ENCODE peak calls at places on chromosomes 7 and 10, in six cellular contexts. Y is neuronal stem cell, Z is IMR-90, K is H9, X is mesenchymal stem cell, M is H1. O is an unnamed sample.

GRCh38 chr7:124856299-124856888 is 73.2 kb downstream of the POT1 start:
- DNase-seq in Y (peak), X (peak), M (no peak), Z (peak), K (no peak), O (peak)

GRCh38 chr10:72162978-72163377 is 52.8 kb upstream of the ANAPC16 start:
- DNase-seq in Y (no peak), M (no peak), Z (peak), K (no peak), X (peak), O (no peak)

GRCh38 chr7:111508387-111508786 is 53.9 kb downstream of the IMMP2L start:
- DNase-seq in K (no peak), X (no peak), Y (no peak), Z (no peak), M (no peak), O (no peak)

GRCh38 chr10:31958849-31959248 is 30.2 kb upstream of the ARHGAP12 start:
- DNase-seq in Y (no peak), X (no peak), K (no peak), M (no peak), Z (no peak), O (peak)

GRCh38 chr7:2829040-2829439 is 15.1 kb downstream of the GNA12 start:
- DNase-seq in M (no peak), K (no peak), Z (no peak), X (no peak), Y (no peak), O (peak)

GRCh38 chr7:114293289-114294012 is 121.2 kb upstream of the FOXP2 start:
- DNase-seq in Z (no peak), X (no peak), M (no peak), K (no peak), Y (no peak), O (no peak)

GRCh38 chr7:16913643-16914042 is 31.9 kb upstream of the AGR3 start:
- DNase-seq in X (no peak), K (peak), Y (no peak), M (no peak), Z (no peak), O (no peak)

GRCh38 chr7:96685755-96686154 is 23.9 kb downstream of the SEM1 start:
- DNase-seq in M (no peak), Z (no peak), X (no peak), K (no peak), Y (no peak), O (no peak)

GRCh38 chr10:35731828-35732227 is 89.7 kb upstream of the FZD8 start:
- DNase-seq in K (no peak), Y (no peak), X (no peak), Z (no peak), M (no peak), O (no peak)

GRCh38 chr10:114905450-114905849 is 32.5 kb upstream of the TRUB1 start:
- DNase-seq in Z (peak), Y (no peak), M (no peak), X (peak), K (no peak), O (no peak)

GRCh38 chr10:72315611-72316385 is 38.9 kb downstream of the DNAJB12 start:
- DNase-seq in Z (peak), K (no peak), X (no peak), M (no peak), Y (no peak), O (no peak)

GRCh38 chr7:87432536-87432935 is 42.9 kb downstream of the ABCB4 start:
- DNase-seq in K (no peak), X (no peak), Z (no peak), M (no peak), Y (no peak), O (peak)

GRCh38 chr10:106565546-106565945 is 599.0 kb downstream of the SORCS1 start:
- DNase-seq in Z (peak), K (no peak), M (no peak), X (peak), Y (no peak), O (no peak)

GRCh38 chr10:124150807-124151417 is 57.5 kb upstream of the CHST15 start:
- DNase-seq in Z (no peak), X (no peak), K (no peak), M (no peak), Y (no peak), O (no peak)

GRCh38 chr10:78774999-78775711 is 293.6 kb upstream of the ZMIZ1 start:
- DNase-seq in X (peak), Z (peak), M (no peak), Y (no peak), K (no peak), O (no peak)

GRCh38 chr7:132275811-132276210 is 300.5 kb downstream of the PLXNA4 start:
- DNase-seq in X (no peak), K (no peak), M (no peak), Z (no peak), Y (no peak), O (no peak)

GRCh38 chr7:78134256-78134655 is 335.7 kb downstream of the PHTF2 start:
- DNase-seq in M (no peak), Z (peak), Y (no peak), X (peak), K (no peak), O (peak)

GRCh38 chr10:74206727-74207126 is 55.7 kb downstream of the ADK start:
- DNase-seq in X (no peak), M (no peak), K (no peak), Y (no peak), Z (no peak), O (no peak)

GRCh38 chr7:42105541-42106349 is 131.3 kb downstream of the GLI3 start:
- DNase-seq in Y (no peak), X (no peak), K (no peak), Z (no peak), M (no peak), O (peak)

GRCh38 chr10:15223174-15223573 is 54.7 kb upstream of the NMT2 start:
- DNase-seq in Z (peak), M (no peak), Y (no peak), K (no peak), X (no peak), O (no peak)

GRCh38 chr10:43229208-43230061 is 37.4 kb downstream of the RASGEF1A start:
- DNase-seq in Z (no peak), X (no peak), Y (peak), K (peak), M (peak), O (no peak)

GRCh38 chr10:46091080-46091833 is 45.2 kb upstream of the MSMB start:
- DNase-seq in M (no peak), Z (no peak), X (no peak), K (no peak), Y (no peak), O (no peak)

GRCh38 chr10:13346912-13347234 is 1.2 kb downstream of the SEPHS1 start:
- DNase-seq in X (no peak), Z (no peak), M (no peak), K (no peak), Y (no peak), O (no peak)

GRCh38 chr10:119701861-119702260 is 24.0 kb upstream of the INPP5F start:
- DNase-seq in M (no peak), X (no peak), K (no peak), Z (peak), Y (no peak), O (no peak)

GRCh38 chr7:53811555-53812079 is 730.6 kb upstream of the VSTM2A start:
- DNase-seq in M (no peak), Y (no peak), X (no peak), K (no peak), Z (no peak), O (peak)

GRCh38 chr7:50556247-50556976 is 8.8 kb downstream of the DDC start:
- DNase-seq in M (no peak), Y (no peak), Z (no peak), K (no peak), X (no peak), O (peak)

GRCh38 chr7:37786741-37787569 is 61.4 kb upstream of the NME8 start:
- DNase-seq in X (no peak), Y (no peak), K (no peak), Z (no peak), M (no peak), O (no peak)

GRCh38 chr7:128841961-128842673 is 11.9 kb downstream of the FLNC start:
- DNase-seq in K (peak), Z (peak), X (peak), Y (peak), M (peak), O (peak)

GRCh38 chr10:78164687-78165086 is 131.0 kb downstream of the RPS24 start:
- DNase-seq in Z (no peak), X (no peak), M (no peak), Y (no peak), K (no peak), O (no peak)

GRCh38 chr10:103445767-103446567 is 6.2 kb downstream of the CALHM2 start:
- DNase-seq in Z (peak), X (peak), Y (no peak), K (no peak), M (no peak), O (no peak)

GRCh38 chr10:71962915-71963314 is 1.3 kb upstream of the CHST3 start:
- DNase-seq in Z (no peak), K (no peak), M (no peak), X (no peak), Y (no peak), O (no peak)

GRCh38 chr7:76506081-76506440 is 4.3 kb upstream of the UPK3B start:
- DNase-seq in K (no peak), X (no peak), M (no peak), Y (no peak), Z (no peak), O (no peak)
- H3K14ac ChIP-seq in K (no peak), X (no peak), M (no peak), Y (no peak), Z (no peak), O (no peak)

GRCh38 chr7:119028736-119029135 is 804.2 kb downstream of the ANKRD7 start:
- DNase-seq in M (no peak), K (no peak), X (no peak), Y (no peak), Z (no peak), O (no peak)
- H3K27ac ChIP-seq in M (no peak), K (no peak), X (no peak), Y (no peak), Z (no peak), O (no peak)

GRCh38 chr7:3912291-3912690 is 611.2 kb downstream of the SDK1 start:
- DNase-seq in Z (no peak), K (no peak), Y (no peak), X (no peak), M (no peak), O (no peak)
- H4K8ac ChIP-seq in Z (no peak), K (no peak), Y (no peak), X (no peak), M (no peak), O (no peak)

DNA sequence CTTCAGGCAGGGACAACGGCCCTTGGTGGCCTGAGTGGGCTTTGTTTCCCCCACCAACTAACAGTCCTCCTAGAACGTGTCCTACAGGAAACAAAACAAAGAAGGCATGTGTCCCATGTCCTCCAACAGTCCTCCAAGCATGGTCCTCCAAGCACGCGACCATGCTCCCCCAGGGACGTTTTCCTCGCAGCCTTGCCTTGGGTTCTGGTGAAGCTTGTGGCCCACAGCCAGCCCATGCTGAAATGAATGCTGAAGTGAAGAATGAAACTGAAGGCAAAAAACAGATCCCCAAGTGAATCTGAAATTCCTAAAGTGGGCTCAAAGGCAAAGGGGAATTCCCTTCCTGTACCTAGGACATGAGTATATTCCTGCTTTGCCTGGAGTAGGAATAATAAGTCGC is 176.6 kb downstream of the JCAD start:
- DNase-seq in Y (no peak), M (peak), X (no peak), Z (no peak), K (no peak), O (peak)
- H3K14ac ChIP-seq in Y (no peak), M (no peak), X (peak), Z (no peak), K (no peak), O (peak)

GRCh38 chr7:47621985-47622561 is 40.2 kb upstream of the TNS3 start:
- DNase-seq in M (no peak), X (no peak), K (no peak), Y (no peak), Z (no peak), O (no peak)

GRCh38 chr7:47624660-47625059 is 42.7 kb upstream of the TNS3 start:
- DNase-seq in M (no peak), X (no peak), Z (no peak), Y (no peak), K (no peak), O (no peak)

GRCh38 chr7:47621347-47621746 is 39.4 kb upstream of the TNS3 start:
- DNase-seq in K (no peak), X (no peak), Y (no peak), Z (no peak), M (no peak), O (no peak)

GRCh38 chr7:47622946-47623640 is 41.2 kb upstream of the TNS3 start:
- DNase-seq in Z (peak), K (no peak), X (peak), M (no peak), Y (no peak), O (no peak)

GRCh38 chr7:47622586-47622945 is 40.7 kb upstream of the TNS3 start:
- DNase-seq in Y (no peak), X (no peak), M (no peak), K (no peak), Z (no peak), O (no peak)
- H3K27ac ChIP-seq in Y (no peak), X (peak), M (no peak), K (no peak), Z (peak), O (no peak)

GRCh38 chr7:139828880-139829653 is at the start of gene TBXAS1:
- DNase-seq in M (no peak), K (no peak), Y (no peak), Z (peak), X (no peak), O (no peak)
- H4K8ac ChIP-seq in M (no peak), K (no peak), Y (no peak), Z (peak), X (peak), O (no peak)

DNA sequence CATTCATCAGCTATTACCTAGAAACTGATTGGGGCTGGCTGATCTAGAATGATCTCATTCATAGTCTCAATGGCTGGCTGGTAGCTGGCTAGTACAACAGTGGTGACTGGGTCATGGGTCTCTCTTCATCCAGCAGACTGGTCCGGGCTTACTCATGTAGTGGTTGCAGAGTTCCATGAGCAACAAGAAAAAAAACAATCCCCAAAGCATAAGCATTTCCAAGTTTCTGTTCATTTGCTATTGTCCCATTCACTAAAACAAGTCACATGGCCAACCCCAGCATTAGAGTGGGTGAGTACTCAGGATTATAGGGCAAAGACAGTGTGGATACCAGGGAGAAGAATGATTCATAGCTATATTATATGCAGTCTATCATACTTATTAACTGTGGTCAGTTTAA is 85.2 kb upstream of the SEMA3C start:
- DNase-seq in Z (peak), Y (no peak), K (no peak), M (no peak), X (peak), O (peak)
- H3K14ac ChIP-seq in Z (no peak), Y (no peak), K (no peak), M (no peak), X (no peak), O (no peak)

DNA sequence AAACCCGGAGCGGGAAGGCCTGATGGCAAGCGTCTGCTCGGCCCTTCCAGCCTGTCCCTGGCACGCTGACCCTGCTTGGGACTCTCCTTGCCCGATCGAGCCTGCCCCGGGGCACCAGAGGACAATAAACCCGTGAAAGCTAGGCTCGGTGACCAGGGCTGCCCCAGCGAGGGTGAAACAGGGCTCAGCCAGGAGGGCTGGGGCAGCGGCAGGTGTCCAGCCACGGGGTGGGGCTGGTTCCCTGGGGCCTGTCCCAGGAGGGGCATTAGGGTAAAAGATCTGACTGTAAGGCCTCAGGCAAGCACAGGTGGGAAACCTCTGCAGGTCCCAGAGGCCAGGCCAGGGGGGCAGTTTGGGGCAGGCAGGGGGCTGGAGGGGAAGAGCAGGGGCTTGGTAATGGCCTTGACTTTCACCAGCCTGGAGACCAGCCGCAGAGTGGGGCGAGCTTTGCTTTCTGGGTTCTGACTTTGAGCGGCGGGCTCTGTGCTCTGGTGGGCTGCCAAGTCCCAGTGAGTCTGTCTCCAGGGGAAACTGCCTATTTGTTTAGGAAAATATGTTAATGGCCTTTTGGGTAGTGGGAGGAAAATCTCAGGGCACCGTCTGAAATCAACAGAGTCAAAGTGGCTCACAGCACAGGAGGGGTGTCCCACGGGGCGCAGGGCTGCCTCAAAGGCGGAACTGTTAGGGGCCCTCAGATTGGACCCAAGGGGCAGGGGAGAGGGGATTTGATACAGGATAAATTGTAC is 68.2 kb upstream of the INPP5A start:
- DNase-seq in Z (no peak), K (no peak), M (no peak), Y (no peak), X (no peak), O (no peak)
- H3K27ac ChIP-seq in Z (no peak), K (no peak), M (no peak), Y (no peak), X (no peak), O (no peak)

GRCh38 chr7:155465761-155466141 is 7.8 kb downstream of the EN2 start:
- DNase-seq in M (no peak), Z (no peak), K (no peak), Y (no peak), X (no peak), O (no peak)

GRCh38 chr7:155466142-155466813 is 8.3 kb downstream of the EN2 start:
- DNase-seq in Z (no peak), Y (no peak), X (no peak), M (no peak), K (no peak), O (no peak)

GRCh38 chr7:155464948-155465739 is 7.2 kb downstream of the EN2 start:
- DNase-seq in Z (no peak), K (no peak), Y (no peak), X (no peak), M (peak), O (no peak)

GRCh38 chr7:155467846-155468821 is 10.2 kb downstream of the EN2 start:
- DNase-seq in K (peak), M (peak), Z (no peak), Y (no peak), X (no peak), O (no peak)

DNA sequence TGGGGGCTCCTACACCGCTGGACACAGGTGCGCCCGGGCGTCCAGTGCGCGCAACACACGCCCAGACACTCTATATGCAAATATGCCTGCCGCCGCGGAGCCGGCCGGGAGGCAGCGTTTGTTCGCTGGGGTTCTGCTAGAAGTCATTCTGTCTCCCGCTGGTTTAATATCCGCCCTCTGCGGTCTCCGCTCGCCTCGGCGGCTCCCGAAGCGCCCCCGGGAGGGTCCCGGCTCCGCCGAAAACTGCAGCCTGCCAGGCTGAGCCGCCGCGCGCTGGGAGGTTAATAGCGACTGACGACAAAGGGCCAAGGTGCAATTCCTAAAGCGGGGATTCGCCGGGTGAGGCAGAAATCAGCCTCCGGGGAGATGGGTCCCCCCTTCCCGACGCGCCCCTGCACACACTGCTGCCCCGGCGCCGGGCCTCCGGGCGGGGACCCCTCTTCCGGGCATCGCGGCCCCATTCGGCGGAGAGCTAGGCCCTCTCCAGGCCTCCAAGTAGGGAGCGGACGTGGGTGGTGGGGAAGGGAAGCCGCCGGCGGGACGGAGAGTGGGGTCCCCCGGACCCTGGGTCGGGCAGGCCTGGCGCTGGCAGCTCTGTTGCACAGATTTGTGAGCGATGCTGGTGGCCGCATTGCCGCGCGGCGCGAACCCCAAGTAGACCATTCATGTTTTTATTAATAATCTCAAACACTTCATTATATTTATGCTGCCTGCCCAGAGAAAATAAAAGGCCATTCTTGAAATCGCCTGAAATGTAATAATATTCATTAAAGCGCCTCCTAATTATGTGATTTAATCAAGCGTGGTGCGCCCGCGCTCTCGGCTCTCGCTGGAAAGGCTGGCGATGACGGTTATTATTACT is 9.1 kb downstream of the EN2 start:
- DNase-seq in K (peak), M (peak), Z (no peak), Y (peak), X (no peak), O (no peak)
- H4K8ac ChIP-seq in K (no peak), M (peak), Z (no peak), Y (no peak), X (no peak), O (no peak)

GRCh38 chr10:3813267-3813666 is 28.3 kb upstream of the KLF6 start:
- DNase-seq in M (no peak), Y (no peak), K (no peak), X (no peak), Z (no peak), O (no peak)
- H3K14ac ChIP-seq in M (no peak), Y (no peak), K (no peak), X (no peak), Z (peak), O (no peak)

O was measured in trophoblast cell.